ENCODE peak calls at places on chromosomes 7 and 10, in six cellular contexts. One of them, this sample, is unnamed.

GRCh38 chr10:99766282-99766681 is 16.2 kb upstream of the ABCC2 start:
- DNase-seq in CD14-positive monocyte: no peak
- DNase-seq in fibroblast of the aortic adventitia: no peak
- DNase-seq in mesothelial cell of epicardium: no peak
- DNase-seq in AG10803: no peak
- DNase-seq in NB4: no peak
- DNase-seq in this sample: no peak

GRCh38 chr7:12827219-12827821 is 139.9 kb downstream of the ARL4A start:
- DNase-seq in CD14-positive monocyte: no peak
- DNase-seq in fibroblast of the aortic adventitia: peak
- DNase-seq in mesothelial cell of epicardium: no peak
- DNase-seq in AG10803: no peak
- DNase-seq in NB4: no peak
- DNase-seq in this sample: no peak

GRCh38 chr10:122561212-122561611 is 658 bp downstream of the DMBT1 start:
- DNase-seq in CD14-positive monocyte: no peak
- DNase-seq in fibroblast of the aortic adventitia: no peak
- DNase-seq in mesothelial cell of epicardium: no peak
- DNase-seq in AG10803: no peak
- DNase-seq in NB4: no peak
- DNase-seq in this sample: no peak

GRCh38 chr7:343864-344607 is 54.1 kb downstream of the FOXL3 start:
- DNase-seq in CD14-positive monocyte: no peak
- DNase-seq in fibroblast of the aortic adventitia: no peak
- DNase-seq in mesothelial cell of epicardium: no peak
- DNase-seq in AG10803: no peak
- DNase-seq in NB4: no peak
- DNase-seq in this sample: no peak

GRCh38 chr10:88227342-88228018 is 355.6 kb downstream of the RNLS start:
- DNase-seq in CD14-positive monocyte: no peak
- DNase-seq in fibroblast of the aortic adventitia: no peak
- DNase-seq in mesothelial cell of epicardium: no peak
- DNase-seq in AG10803: no peak
- DNase-seq in NB4: no peak
- DNase-seq in this sample: no peak

GRCh38 chr7:88357295-88357694 is 50.6 kb upstream of the STEAP4 start:
- DNase-seq in CD14-positive monocyte: peak
- DNase-seq in fibroblast of the aortic adventitia: peak
- DNase-seq in mesothelial cell of epicardium: no peak
- DNase-seq in AG10803: no peak
- DNase-seq in NB4: no peak
- DNase-seq in this sample: no peak

GRCh38 chr10:29849434-29849833 is 210.0 kb downstream of the JCAD start:
- DNase-seq in CD14-positive monocyte: no peak
- DNase-seq in fibroblast of the aortic adventitia: peak
- DNase-seq in mesothelial cell of epicardium: no peak
- DNase-seq in AG10803: peak
- DNase-seq in NB4: peak
- DNase-seq in this sample: no peak

GRCh38 chr10:84499846-84500245 is 171.5 kb downstream of the CCSER2 start:
- DNase-seq in CD14-positive monocyte: no peak
- DNase-seq in fibroblast of the aortic adventitia: no peak
- DNase-seq in mesothelial cell of epicardium: no peak
- DNase-seq in AG10803: no peak
- DNase-seq in NB4: peak
- DNase-seq in this sample: no peak

GRCh38 chr7:28052933-28053332 is 127.7 kb downstream of the JAZF1 start:
- DNase-seq in CD14-positive monocyte: no peak
- DNase-seq in fibroblast of the aortic adventitia: peak
- DNase-seq in mesothelial cell of epicardium: no peak
- DNase-seq in AG10803: peak
- DNase-seq in NB4: no peak
- DNase-seq in this sample: no peak

GRCh38 chr10:17756557-17757208 is 4.7 kb downstream of the TMEM236 start:
- DNase-seq in CD14-positive monocyte: no peak
- DNase-seq in fibroblast of the aortic adventitia: peak
- DNase-seq in mesothelial cell of epicardium: no peak
- DNase-seq in AG10803: peak
- DNase-seq in NB4: no peak
- DNase-seq in this sample: no peak

GRCh38 chr7:143042159-143042820 is 9.9 kb upstream of the OR6V1 start:
- DNase-seq in CD14-positive monocyte: no peak
- DNase-seq in fibroblast of the aortic adventitia: peak
- DNase-seq in mesothelial cell of epicardium: no peak
- DNase-seq in AG10803: peak
- DNase-seq in NB4: no peak
- DNase-seq in this sample: no peak

GRCh38 chr7:45574521-45575500 is 643 bp downstream of the ADCY1 start:
- DNase-seq in CD14-positive monocyte: no peak
- DNase-seq in fibroblast of the aortic adventitia: peak
- DNase-seq in mesothelial cell of epicardium: peak
- DNase-seq in AG10803: peak
- DNase-seq in NB4: no peak
- DNase-seq in this sample: peak

GRCh38 chr7:78523903-78524302 is 725.3 kb downstream of the PHTF2 start:
- DNase-seq in CD14-positive monocyte: no peak
- DNase-seq in fibroblast of the aortic adventitia: no peak
- DNase-seq in mesothelial cell of epicardium: no peak
- DNase-seq in AG10803: no peak
- DNase-seq in NB4: no peak
- DNase-seq in this sample: no peak

GRCh38 chr7:103888603-103889153 is 100.8 kb downstream of the RELN start:
- DNase-seq in CD14-positive monocyte: no peak
- DNase-seq in fibroblast of the aortic adventitia: no peak
- DNase-seq in mesothelial cell of epicardium: no peak
- DNase-seq in AG10803: no peak
- DNase-seq in NB4: no peak
- DNase-seq in this sample: no peak

GRCh38 chr10:31650010-31650409 is 278.6 kb downstream of the ARHGAP12 start:
- DNase-seq in CD14-positive monocyte: no peak
- DNase-seq in fibroblast of the aortic adventitia: peak
- DNase-seq in mesothelial cell of epicardium: no peak
- DNase-seq in AG10803: peak
- DNase-seq in NB4: no peak
- DNase-seq in this sample: no peak

GRCh38 chr10:101839421-101840063 is 4.1 kb downstream of the KCNIP2 start:
- DNase-seq in CD14-positive monocyte: no peak
- DNase-seq in fibroblast of the aortic adventitia: no peak
- DNase-seq in mesothelial cell of epicardium: no peak
- DNase-seq in AG10803: no peak
- DNase-seq in NB4: no peak
- DNase-seq in this sample: peak

GRCh38 chr7:7176421-7177043 is 5.8 kb upstream of the C1GALT1 start:
- DNase-seq in CD14-positive monocyte: no peak
- DNase-seq in fibroblast of the aortic adventitia: peak
- DNase-seq in mesothelial cell of epicardium: no peak
- DNase-seq in AG10803: peak
- DNase-seq in NB4: peak
- DNase-seq in this sample: no peak

GRCh38 chr7:70565723-70566122 is 566.2 kb upstream of the GALNT17 start:
- DNase-seq in CD14-positive monocyte: no peak
- DNase-seq in fibroblast of the aortic adventitia: no peak
- DNase-seq in mesothelial cell of epicardium: no peak
- DNase-seq in AG10803: no peak
- DNase-seq in NB4: no peak
- DNase-seq in this sample: no peak

GRCh38 chr10:103153765-103154197 is 39.3 kb downstream of the NT5C2 start:
- DNase-seq in CD14-positive monocyte: no peak
- DNase-seq in fibroblast of the aortic adventitia: peak
- DNase-seq in mesothelial cell of epicardium: no peak
- DNase-seq in AG10803: peak
- DNase-seq in NB4: no peak
- DNase-seq in this sample: no peak

GRCh38 chr10:63887026-63887589 is 365.9 kb downstream of the REEP3 start:
- DNase-seq in CD14-positive monocyte: no peak
- DNase-seq in fibroblast of the aortic adventitia: no peak
- DNase-seq in mesothelial cell of epicardium: no peak
- DNase-seq in AG10803: no peak
- DNase-seq in NB4: peak
- DNase-seq in this sample: peak
- TF ChIP-seq CTCF in CD14-positive monocyte: no peak
- TF ChIP-seq CTCF in fibroblast of the aortic adventitia: no peak
- TF ChIP-seq CTCF in mesothelial cell of epicardium: no peak
- TF ChIP-seq CTCF in AG10803: no peak
- TF ChIP-seq CTCF in NB4: peak
- TF ChIP-seq CTCF in this sample: no peak

DNA sequence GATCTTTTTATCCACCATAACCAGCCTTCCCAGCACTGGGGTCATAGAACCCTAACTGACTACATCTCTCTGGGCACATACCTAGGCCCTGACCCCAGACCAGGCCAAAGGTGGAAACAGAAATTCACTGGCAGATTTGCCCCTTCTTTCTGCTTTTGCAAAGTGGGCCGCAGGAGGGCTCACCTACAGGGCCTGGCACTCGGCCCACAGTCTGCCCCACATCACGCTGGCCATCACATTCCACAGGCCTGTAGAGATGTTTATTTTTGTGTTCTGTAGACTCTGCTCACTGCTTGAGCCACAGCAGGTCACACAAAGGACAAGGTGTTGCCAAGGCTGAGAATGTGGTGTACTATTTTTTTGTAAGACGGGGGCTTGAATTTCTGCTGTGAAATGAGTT is 58.7 kb downstream of the SLC16A12 start:
- DNase-seq in CD14-positive monocyte: no peak
- DNase-seq in fibroblast of the aortic adventitia: peak
- DNase-seq in mesothelial cell of epicardium: no peak
- DNase-seq in AG10803: no peak
- DNase-seq in NB4: no peak
- DNase-seq in this sample: peak
- TF ChIP-seq CTCF in CD14-positive monocyte: no peak
- TF ChIP-seq CTCF in fibroblast of the aortic adventitia: no peak
- TF ChIP-seq CTCF in mesothelial cell of epicardium: no peak
- TF ChIP-seq CTCF in AG10803: no peak
- TF ChIP-seq CTCF in NB4: no peak
- TF ChIP-seq CTCF in this sample: no peak

GRCh38 chr10:44589181-44589884 is 204.4 kb upstream of the CXCL12 start:
- DNase-seq in CD14-positive monocyte: no peak
- DNase-seq in fibroblast of the aortic adventitia: no peak
- DNase-seq in mesothelial cell of epicardium: no peak
- DNase-seq in AG10803: no peak
- DNase-seq in NB4: no peak
- DNase-seq in this sample: no peak
- TF ChIP-seq CTCF in CD14-positive monocyte: no peak
- TF ChIP-seq CTCF in fibroblast of the aortic adventitia: no peak
- TF ChIP-seq CTCF in mesothelial cell of epicardium: no peak
- TF ChIP-seq CTCF in AG10803: no peak
- TF ChIP-seq CTCF in NB4: no peak
- TF ChIP-seq CTCF in this sample: no peak

DNA sequence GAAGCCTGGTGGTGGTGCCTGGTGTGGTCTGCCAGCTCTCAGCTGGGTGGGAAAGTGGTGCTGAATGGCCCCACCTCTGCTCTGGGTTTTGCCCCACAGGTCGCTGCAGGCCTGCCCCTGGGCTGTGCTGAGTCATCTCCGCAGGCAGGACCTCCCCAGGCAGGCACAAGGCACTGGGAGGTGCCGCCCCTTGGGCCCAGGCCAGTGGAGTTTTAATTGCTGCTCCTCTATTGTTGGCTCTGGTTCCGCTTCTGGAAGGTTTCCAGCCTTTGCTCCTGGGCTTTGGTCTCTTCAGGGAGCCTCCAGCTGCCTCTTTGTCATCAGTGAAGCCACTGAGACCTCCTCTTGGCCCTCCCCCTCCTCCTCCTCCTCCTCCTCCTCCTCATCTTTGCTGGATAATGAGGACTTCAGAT is 180.3 kb upstream of the GRB10 start:
- DNase-seq in CD14-positive monocyte: no peak
- DNase-seq in fibroblast of the aortic adventitia: peak
- DNase-seq in mesothelial cell of epicardium: no peak
- DNase-seq in AG10803: peak
- DNase-seq in NB4: peak
- DNase-seq in this sample: no peak
- TF ChIP-seq CTCF in CD14-positive monocyte: no peak
- TF ChIP-seq CTCF in fibroblast of the aortic adventitia: no peak
- TF ChIP-seq CTCF in mesothelial cell of epicardium: no peak
- TF ChIP-seq CTCF in AG10803: no peak
- TF ChIP-seq CTCF in NB4: no peak
- TF ChIP-seq CTCF in this sample: no peak